ENCODE peak calls at places on chromosome 4, in five cellular contexts. B, A, M, G and T are unnamed samples. For H3K36me3, the result is how much of the 10 kb centered on the place peaks cover.

GRCh38 chr4:4647041-4647440 is 105.2 kb upstream of the STX18 start:
- DNase-seq in A (no peak), M (no peak), G (peak), B (no peak), T (no peak)

GRCh38 chr4:6918345-6918744 is 8.7 kb downstream of the TBC1D14 start:
- DNase-seq in G (no peak), M (no peak), B (no peak), A (no peak), T (no peak)

GRCh38 chr4:88189418-88189738 is 30.9 kb upstream of the ABCG2 start:
- DNase-seq in A (no peak), G (no peak), B (no peak), M (no peak), T (no peak)

GRCh38 chr4:53066155-53066554 is 204.0 kb downstream of the RASL11B start:
- DNase-seq in M (no peak), A (no peak), B (no peak), G (no peak), T (no peak)

GRCh38 chr4:80489798-80490197 is 154.3 kb downstream of the CFAP299 start:
- DNase-seq in G (no peak), B (no peak), A (no peak), M (no peak), T (no peak)

GRCh38 chr4:119024102-119024501 is 111.5 kb upstream of the MYOZ2 start:
- DNase-seq in G (no peak), B (no peak), A (no peak), M (no peak), T (no peak)

GRCh38 chr4:5751073-5751917 is 40.3 kb downstream of the EVC start:
- DNase-seq in A (peak), G (no peak), M (no peak), B (peak), T (no peak)

GRCh38 chr4:177574446-177574845 is 132.2 kb upstream of the AGA start:
- DNase-seq in M (no peak), G (no peak), B (peak), A (no peak), T (no peak)

GRCh38 chr4:17630228-17630627 is 15.8 kb downstream of the MED28 start:
- DNase-seq in G (no peak), B (no peak), M (no peak), A (no peak), T (no peak)
- H3K36me3 ChIP-seq in G (under half), B (half or more), M (half or more), A (half or more), T (under half)

GRCh38 chr4:169293343-169294176 is 22.8 kb upstream of the SH3RF1 start:
- DNase-seq in A (no peak), B (no peak), M (no peak), G (no peak), T (no peak)
- H3K4me3 ChIP-seq in A (no peak), B (no peak), M (no peak), G (no peak), T (no peak)

DNA sequence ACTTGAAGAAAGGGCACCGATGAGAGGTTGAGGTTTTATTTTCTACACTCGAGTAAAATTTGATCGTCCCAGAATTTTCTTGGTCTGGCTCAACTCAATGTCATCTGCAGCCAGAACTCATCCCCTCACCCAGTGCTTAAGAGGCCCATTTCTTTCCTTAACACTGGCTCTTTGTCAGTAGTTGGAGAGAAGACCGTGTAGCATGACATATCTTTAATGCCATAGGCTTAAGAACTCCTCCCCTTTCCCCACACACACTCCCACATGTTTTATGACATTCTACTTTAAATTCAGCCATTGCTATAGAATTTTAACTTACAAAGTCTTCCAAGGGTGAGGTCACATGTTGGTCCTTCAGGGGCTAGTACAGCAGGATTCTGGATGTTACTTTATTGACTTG is 44.2 kb upstream of the ZNF827 start:
- DNase-seq in B (no peak), M (no peak), G (no peak), A (no peak), T (no peak)
- H3K36me3 ChIP-seq in B (under half), M (under half), G (under half), A (under half), T (under half)

GRCh38 chr4:185370291-185370690 is 25.4 kb downstream of the LRP2BP start:
- DNase-seq in M (no peak), A (no peak), B (no peak), G (no peak), T (no peak)
- H3K4me3 ChIP-seq in M (no peak), A (no peak), B (no peak), G (no peak), T (no peak)

GRCh38 chr4:38060829-38061431 is 100.7 kb downstream of the PTTG2 start:
- DNase-seq in B (peak), M (no peak), G (no peak), A (peak), T (no peak)
- H3K36me3 ChIP-seq in B (under half), M (under half), G (under half), A (under half), T (under half)

DNA sequence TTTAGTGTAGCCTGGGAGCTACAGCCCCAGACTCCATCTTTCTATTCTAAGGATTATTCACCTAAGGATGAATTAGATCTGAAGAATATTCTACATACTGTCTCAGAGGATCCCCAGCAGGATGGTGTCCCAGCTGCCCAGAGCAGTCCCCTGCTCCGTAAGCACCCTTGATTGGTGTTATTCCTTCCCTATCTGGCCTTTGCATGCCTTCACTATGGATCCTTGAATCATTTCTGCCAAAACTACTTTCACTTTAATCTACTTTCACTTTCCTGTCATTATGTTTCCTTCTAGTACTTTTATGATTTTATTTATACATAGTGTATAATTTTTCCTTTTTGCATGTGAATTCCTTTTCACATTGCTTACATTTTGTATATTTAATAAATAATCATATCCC is 39.2 kb downstream of the ARHGAP24 start:
- DNase-seq in G (no peak), M (no peak), A (no peak), B (peak), T (no peak)
- H3K4me3 ChIP-seq in G (no peak), M (no peak), A (no peak), B (peak), T (no peak)

DNA sequence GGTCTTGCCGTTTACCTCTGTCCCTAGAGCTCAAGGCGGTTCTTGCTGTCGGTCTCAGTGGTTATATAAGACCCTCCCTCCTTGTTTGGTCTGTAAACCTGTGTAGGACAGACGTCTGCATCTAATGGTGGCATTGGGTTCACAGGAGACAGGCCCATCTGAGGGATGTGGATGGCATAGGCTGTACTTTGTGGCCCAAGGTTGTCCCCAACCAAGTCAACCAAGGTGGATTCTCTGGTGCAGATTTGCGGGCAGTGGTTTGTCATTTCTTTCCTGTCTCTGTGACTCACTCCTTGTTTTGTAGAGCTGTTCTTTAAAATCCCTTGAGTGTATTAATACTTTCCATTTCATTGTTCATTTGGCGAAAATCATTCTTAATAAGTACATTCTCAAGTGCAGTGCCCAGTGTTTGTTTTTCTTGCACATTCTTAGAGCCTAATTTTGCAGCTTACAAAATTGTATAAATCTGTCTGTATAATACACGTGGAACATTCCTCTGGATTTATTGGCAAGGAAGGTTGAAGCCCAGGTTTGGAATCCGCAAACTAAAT is 68.0 kb upstream of the TLR2 start:
- DNase-seq in G (no peak), A (no peak), B (no peak), M (no peak), T (no peak)
- H3K36me3 ChIP-seq in G (under half), A (under half), B (under half), M (half or more), T (under half)

GRCh38 chr4:65658117-65658516 is 12.2 kb downstream of the EPHA5 start:
- DNase-seq in G (no peak), M (no peak), A (no peak), B (no peak), T (no peak)
- H3K4me3 ChIP-seq in G (no peak), M (no peak), A (no peak), B (no peak), T (no peak)